ENCODE peak calls at places on chromosomes 2 and 18, in six cellular contexts. D is fibroblast of lung, N is mesendoderm, I is immature natural killer cell, S is GM04504, E is nephron progenitor cell. C is an unnamed sample.
A peak's percentile ranks its signal among the peaks of the same experiment; 100 is the strongest.

GRCh38 chr2:46413111-46413510 is 66.3 kb upstream of the TMEM247 start:
- DNase-seq in D (no peak), N (no peak), I (no peak), S (no peak), E (no peak), C (no peak)

GRCh38 chr2:114610677-114611076 is 168.2 kb downstream of the DPP10 start:
- DNase-seq in D (no peak), N (no peak), I (no peak), S (no peak), E (peak; percentile 3), C (no peak)

GRCh38 chr2:10654069-10654468 is 35.7 kb downstream of the NOL10 start:
- DNase-seq in D (peak; percentile 78), N (no peak), I (no peak), S (no peak), E (no peak), C (no peak)

GRCh38 chr2:232146294-232146693 is 184.8 kb downstream of the DIS3L2 start:
- DNase-seq in D (peak; percentile 64), N (no peak), I (no peak), S (no peak), E (no peak), C (no peak)

GRCh38 chr18:76709659-76710645 is 112.4 kb upstream of the ZNF236 start:
- DNase-seq in D (peak; percentile 54), N (peak; percentile 73), I (peak; percentile 57), S (no peak), E (peak; percentile 71), C (peak; percentile 78)

GRCh38 chr2:20346565-20347127 is 4.0 kb downstream of the PUM2 start:
- DNase-seq in D (peak; percentile 59), N (no peak), I (no peak), S (no peak), E (no peak), C (no peak)

GRCh38 chr18:63868546-63868945 is 19.0 kb upstream of the SERPINB2 start:
- DNase-seq in D (no peak), N (no peak), I (no peak), S (no peak), E (no peak), C (no peak)

GRCh38 chr18:62715829-62716678 is 713 bp downstream of the PHLPP1 start:
- DNase-seq in D (peak; percentile 66), N (peak; percentile 79), I (peak; percentile 68), S (no peak), E (peak; percentile 60), C (peak; percentile 41)

GRCh38 chr2:237686659-237687136 is 59.3 kb downstream of the LRRFIP1 start:
- DNase-seq in D (peak; percentile 53), N (no peak), I (no peak), S (no peak), E (no peak), C (no peak)

GRCh38 chr2:180675170-180675569 is 305.2 kb upstream of the UBE2E3 start:
- DNase-seq in D (no peak), N (peak; percentile 6), I (no peak), S (no peak), E (no peak), C (no peak)

GRCh38 chr2:85911097-85911496 is 22.3 kb upstream of the ST3GAL5 start:
- DNase-seq in D (no peak), N (no peak), I (no peak), S (no peak), E (no peak), C (no peak)

GRCh38 chr2:190853659-190854386 is 26.8 kb upstream of the GLS start:
- DNase-seq in D (peak; percentile 27), N (no peak), I (no peak), S (no peak), E (no peak), C (no peak)

GRCh38 chr18:23844991-23845680 is 155.9 kb downstream of the LAMA3 start:
- DNase-seq in D (peak; percentile 77), N (peak; percentile 75), I (no peak), S (no peak), E (peak; percentile 35), C (no peak)

GRCh38 chr2:134252092-134252775 is 1.6 kb upstream of the MGAT5 start:
- DNase-seq in D (peak; percentile 72), N (no peak), I (no peak), S (no peak), E (no peak), C (no peak)

GRCh38 chr18:57901819-57902600 is 98.9 kb upstream of the ATP8B1 start:
- DNase-seq in D (peak; percentile 7), N (no peak), I (no peak), S (no peak), E (no peak), C (no peak)

GRCh38 chr2:1747065-1747941 is 3.0 kb upstream of the PXDN start:
- DNase-seq in D (no peak), N (no peak), I (no peak), S (no peak), E (no peak), C (no peak)

GRCh38 chr18:65409266-65409665 is 341.5 kb upstream of the CDH7 start:
- DNase-seq in D (no peak), N (no peak), I (no peak), S (no peak), E (no peak), C (no peak)

GRCh38 chr2:177984739-177985138 is 87.8 kb downstream of the PDE11A start:
- DNase-seq in D (peak; percentile 55), N (no peak), I (no peak), S (peak; percentile 23), E (no peak), C (no peak)

GRCh38 chr18:57446322-57446721 is 11.1 kb downstream of the ONECUT2 start:
- DNase-seq in D (no peak), N (peak; percentile 53), I (no peak), S (no peak), E (peak; percentile 43), C (no peak)

GRCh38 chr18:24014062-24014985 is at the start of gene TTC39C:
- DNase-seq in D (peak; percentile 82), N (peak; percentile 61), I (peak; percentile 88), S (peak; percentile 43), E (peak; percentile 73), C (peak; percentile 68)

GRCh38 chr2:68757081-68757480 is 22.5 kb downstream of the ARHGAP25 start:
- DNase-seq in D (no peak), N (no peak), I (no peak), S (no peak), E (no peak), C (no peak)

C was measured in SK-N-DZ.